ENCODE peak calls at places on chromosomes 6 and 20, in four cellular contexts. I, T, K and L are unnamed samples.

GRCh38 chr6:14799928-14800327 is 445.9 kb upstream of the JARID2 start:
- DNase-seq in I (peak), T (peak), K (peak), L (peak)

GRCh38 chr6:167893416-167893815 is 66.7 kb downstream of the AFDN start:
- DNase-seq in I (peak), T (no peak), K (peak), L (no peak)

GRCh38 chr6:130365166-130366010 is 429 bp upstream of the TMEM200A start:
- DNase-seq in I (peak), T (no peak), K (peak), L (peak)

GRCh38 chr20:1185781-1186334 is 1.1 kb upstream of the TMEM74B start:
- DNase-seq in I (peak), T (no peak), K (peak), L (peak)

GRCh38 chr6:3520541-3521220 is 63.8 kb upstream of the SLC22A23 start:
- DNase-seq in I (no peak), T (no peak), K (no peak), L (no peak)

GRCh38 chr6:34457747-34458462 is 8.0 kb upstream of the PACSIN1 start:
- DNase-seq in I (peak), T (no peak), K (no peak), L (no peak)

GRCh38 chr20:58141971-58142842 is 86.2 kb downstream of the ANKRD60 start:
- DNase-seq in I (no peak), T (no peak), K (no peak), L (no peak)

GRCh38 chr6:74749211-74750142 is 456.4 kb downstream of the COL12A1 start:
- DNase-seq in I (no peak), T (no peak), K (no peak), L (no peak)

GRCh38 chr6:5652738-5653137 is 354.0 kb downstream of the NRN1 start:
- DNase-seq in I (no peak), T (no peak), K (no peak), L (no peak)

GRCh38 chr6:53349209-53349693 is 501 bp upstream of the ELOVL5 start:
- DNase-seq in I (no peak), T (no peak), K (no peak), L (no peak)

GRCh38 chr20:44966030-44966961 is at the start of gene STK4:
- DNase-seq in I (peak), T (peak), K (peak), L (peak)

GRCh38 chr6:142797159-142797558 is 147.8 kb downstream of the HIVEP2 start:
- DNase-seq in I (no peak), T (no peak), K (no peak), L (no peak)

GRCh38 chr6:146741609-146742008 is 142.8 kb downstream of the ADGB start:
- DNase-seq in I (peak), T (no peak), K (no peak), L (no peak)

GRCh38 chr20:39129523-39129922 is 167.4 kb downstream of the DHX35 start:
- DNase-seq in I (no peak), T (no peak), K (no peak), L (no peak)

GRCh38 chr6:72728706-72729343 is 107.0 kb downstream of the KCNQ5 start:
- DNase-seq in I (no peak), T (no peak), K (no peak), L (no peak)

GRCh38 chr20:16759161-16759523 is 11.0 kb downstream of the OTOR start:
- DNase-seq in I (no peak), T (no peak), K (no peak), L (no peak)

GRCh38 chr6:47209632-47210031 is 100.1 kb downstream of the TNFRSF21 start:
- DNase-seq in I (no peak), T (no peak), K (no peak), L (no peak)

GRCh38 chr6:24520929-24521546 is 26.3 kb downstream of the ALDH5A1 start:
- DNase-seq in I (peak), T (no peak), K (peak), L (peak)

GRCh38 chr20:51972031-51972430 is 169.7 kb upstream of the SALL4 start:
- DNase-seq in I (no peak), T (no peak), K (no peak), L (no peak)

GRCh38 chr6:116217069-116217468 is 36.8 kb downstream of the TSPYL4 start:
- DNase-seq in I (peak), T (no peak), K (peak), L (peak)

GRCh38 chr6:10528170-10528981 is 7.2 kb downstream of the GCNT2 start:
- DNase-seq in I (peak), T (peak), K (no peak), L (no peak)

GRCh38 chr6:38508894-38509293 is 130.8 kb downstream of the BTBD9 start:
- DNase-seq in I (peak), T (no peak), K (no peak), L (no peak)

GRCh38 chr20:1979116-1979778 is 14.6 kb downstream of the PDYN start:
- DNase-seq in I (no peak), T (no peak), K (no peak), L (no peak)

GRCh38 chr6:19692506-19693298 is 144.5 kb upstream of the ID4 start:
- DNase-seq in I (no peak), T (no peak), K (no peak), L (no peak)

GRCh38 chr6:136250686-136251008 is 536 bp upstream of the MTFR2 start:
- DNase-seq in I (no peak), T (no peak), K (no peak), L (no peak)

GRCh38 chr6:137272403-137272802 is 53.2 kb upstream of the IFNGR1 start:
- DNase-seq in I (no peak), T (no peak), K (no peak), L (no peak)

GRCh38 chr20:56391596-56392281 is at the start of gene AURKA:
- DNase-seq in I (peak), T (no peak), K (no peak), L (peak)

GRCh38 chr20:38034961-38035360 is 1.4 kb downstream of the RPRD1B start:
- DNase-seq in I (no peak), T (no peak), K (no peak), L (no peak)

GRCh38 chr20:38034108-38034649 is 633 bp downstream of the RPRD1B start:
- DNase-seq in I (no peak), T (no peak), K (peak), L (no peak)

GRCh38 chr20:38033330-38034107 is at the start of the genes RPRD1B and TTI1:
- DNase-seq in I (peak), T (peak), K (peak), L (peak)

GRCh38 chr20:38031957-38032356 is 1.3 kb downstream of the TTI1 start:
- DNase-seq in I (no peak), T (no peak), K (peak), L (no peak)

GRCh38 chr20:38032585-38033329 is 499 bp downstream of the TTI1 start:
- DNase-seq in I (peak), T (no peak), K (peak), L (no peak)
- TF ChIP-seq TARDBP in I (no peak), T (no peak), K (no peak), L (no peak)

DNA sequence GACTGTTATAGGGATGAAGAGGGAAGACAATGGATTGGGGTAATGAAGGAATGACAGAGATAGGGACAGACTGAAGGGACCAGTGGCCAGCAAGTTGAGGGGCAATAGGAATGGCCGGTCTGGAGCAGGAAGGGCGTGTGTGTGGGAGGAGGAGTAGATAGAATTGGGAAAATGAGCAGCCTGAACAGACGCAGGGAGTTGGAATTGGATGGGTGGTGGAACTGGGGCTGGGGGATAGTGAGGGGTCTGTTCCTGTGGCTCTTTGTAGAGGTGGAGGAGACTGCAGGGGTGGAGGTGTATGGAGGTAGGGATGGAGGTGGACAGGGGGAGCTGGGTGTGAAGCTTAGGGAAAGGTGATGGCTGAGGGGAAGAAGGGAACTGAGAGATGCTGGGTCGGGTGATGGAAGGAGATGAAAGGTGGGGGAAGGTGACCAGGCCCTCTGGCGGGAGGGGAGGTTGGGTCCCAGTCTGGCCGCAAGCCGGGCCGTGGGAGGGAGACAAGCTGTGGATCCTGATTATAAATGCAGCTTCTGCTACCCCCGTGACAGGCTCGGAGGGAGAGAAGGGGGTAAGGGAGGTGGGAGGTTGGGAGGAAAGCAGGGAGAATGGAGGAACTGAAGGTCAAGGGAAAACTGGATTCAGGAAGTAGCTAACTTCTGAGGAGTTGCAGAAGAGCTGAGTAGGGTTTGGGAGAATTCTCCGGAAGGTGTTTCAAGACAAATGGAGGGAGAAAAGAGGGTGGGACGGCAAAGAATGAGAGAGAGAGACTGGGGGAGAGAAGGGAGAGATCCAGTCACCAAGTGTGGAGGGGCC is 5.2 kb downstream of the SYNGAP1 start:
- DNase-seq in I (no peak), T (no peak), K (peak), L (no peak)
- TF ChIP-seq SP1 in I (no peak), T (no peak), K (no peak), L (no peak)

DNA sequence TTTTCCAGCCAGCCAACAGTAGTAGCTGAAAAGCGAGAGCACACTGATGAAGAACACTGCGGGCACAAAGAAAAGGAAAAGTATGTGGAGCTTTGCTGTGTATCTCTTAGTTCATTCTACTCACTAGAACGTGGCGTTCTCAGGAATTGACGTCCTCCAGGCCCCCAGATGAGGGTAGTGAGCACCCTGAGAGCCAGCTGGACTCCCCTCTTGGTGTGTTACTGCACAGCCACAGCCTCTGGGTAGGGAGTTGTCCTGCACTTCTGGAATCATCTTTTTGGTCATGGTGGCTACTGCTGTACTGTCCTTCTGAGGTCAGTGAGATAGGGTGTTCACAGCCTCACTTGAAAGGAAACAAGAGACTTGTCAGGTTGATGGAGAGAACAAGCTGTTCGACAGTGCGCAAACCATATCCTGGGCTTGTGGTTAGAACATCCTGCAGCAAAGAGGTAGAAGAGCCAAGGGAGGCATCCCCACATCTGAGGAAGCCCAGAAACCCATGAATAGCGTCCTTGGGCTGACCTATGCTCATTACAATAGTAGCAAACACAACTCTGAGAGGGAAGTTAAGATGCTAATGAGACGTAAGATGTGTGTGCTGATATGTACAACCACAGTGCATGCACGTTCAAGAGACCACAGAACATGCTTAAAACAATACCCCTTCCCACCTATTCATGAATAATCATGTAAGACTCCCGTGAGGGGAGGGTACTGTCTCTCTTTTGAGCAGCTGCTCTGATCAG is 14.6 kb upstream of the HLA-F start:
- DNase-seq in I (no peak), T (peak), K (no peak), L (no peak)
- TF ChIP-seq TARDBP in I (no peak), T (no peak), K (no peak), L (no peak)

GRCh38 chr6:159089443-159089842 is 44.7 kb upstream of the TAGAP start:
- DNase-seq in I (no peak), T (no peak), K (no peak), L (no peak)
- TF ChIP-seq SP1 in I (no peak), T (no peak), K (no peak), L (no peak)